ENCODE peak calls at places on chromosomes 6 and 20, in nine cellular contexts. One of them, this sample, is unnamed.

GRCh38 chr6:79964607-79965081 is 17.3 kb upstream of the ELOVL4 start:
- DNase-seq in GM12878: no peak
- DNase-seq in A549: no peak
- DNase-seq in K562: no peak
- DNase-seq in SK-N-SH: no peak
- DNase-seq in HCT116: no peak
- DNase-seq in H1: no peak
- DNase-seq in HepG2: no peak
- DNase-seq in endothelial cell of umbilical vein: no peak
- DNase-seq in this sample: no peak

GRCh38 chr6:147999001-147999540 is 343.6 kb upstream of the SASH1 start:
- DNase-seq in SK-N-SH: no peak
- DNase-seq in H1: no peak
- DNase-seq in A549: no peak
- DNase-seq in HCT116: no peak
- DNase-seq in HepG2: no peak
- DNase-seq in K562: no peak
- DNase-seq in GM12878: no peak
- DNase-seq in endothelial cell of umbilical vein: no peak
- DNase-seq in this sample: peak

GRCh38 chr6:41046084-41046483 is 3.8 kb downstream of the TSPO2 start:
- DNase-seq in HepG2: no peak
- DNase-seq in endothelial cell of umbilical vein: no peak
- DNase-seq in GM12878: no peak
- DNase-seq in HCT116: no peak
- DNase-seq in K562: no peak
- DNase-seq in SK-N-SH: no peak
- DNase-seq in A549: no peak
- DNase-seq in H1: no peak
- DNase-seq in this sample: no peak

GRCh38 chr20:52601295-52601971 is 370.7 kb upstream of the TSHZ2 start:
- DNase-seq in SK-N-SH: no peak
- DNase-seq in K562: no peak
- DNase-seq in H1: no peak
- DNase-seq in GM12878: no peak
- DNase-seq in HCT116: no peak
- DNase-seq in A549: no peak
- DNase-seq in HepG2: no peak
- DNase-seq in endothelial cell of umbilical vein: no peak
- DNase-seq in this sample: peak

GRCh38 chr20:22684763-22685443 is 100.5 kb upstream of the FOXA2 start:
- DNase-seq in endothelial cell of umbilical vein: peak
- DNase-seq in GM12878: no peak
- DNase-seq in HCT116: no peak
- DNase-seq in A549: peak
- DNase-seq in H1: no peak
- DNase-seq in SK-N-SH: no peak
- DNase-seq in HepG2: no peak
- DNase-seq in K562: peak
- DNase-seq in this sample: no peak

GRCh38 chr20:44714102-44714700 is 968 bp upstream of the CCN5 start:
- DNase-seq in H1: no peak
- DNase-seq in SK-N-SH: no peak
- DNase-seq in endothelial cell of umbilical vein: no peak
- DNase-seq in HCT116: no peak
- DNase-seq in A549: no peak
- DNase-seq in GM12878: no peak
- DNase-seq in K562: no peak
- DNase-seq in HepG2: no peak
- DNase-seq in this sample: no peak

GRCh38 chr20:48657426-48658197 is 170.2 kb downstream of the PREX1 start:
- DNase-seq in HCT116: peak
- DNase-seq in GM12878: peak
- DNase-seq in A549: peak
- DNase-seq in endothelial cell of umbilical vein: peak
- DNase-seq in SK-N-SH: peak
- DNase-seq in H1: peak
- DNase-seq in HepG2: peak
- DNase-seq in K562: peak
- DNase-seq in this sample: peak

GRCh38 chr6:7550433-7550801 is 8.9 kb downstream of the DSP start:
- DNase-seq in K562: no peak
- DNase-seq in GM12878: no peak
- DNase-seq in endothelial cell of umbilical vein: no peak
- DNase-seq in HCT116: no peak
- DNase-seq in A549: no peak
- DNase-seq in HepG2: peak
- DNase-seq in H1: no peak
- DNase-seq in SK-N-SH: no peak
- DNase-seq in this sample: no peak

GRCh38 chr6:75530696-75531095 is 37.1 kb upstream of the FILIP1 start:
- DNase-seq in endothelial cell of umbilical vein: no peak
- DNase-seq in K562: no peak
- DNase-seq in GM12878: no peak
- DNase-seq in HepG2: no peak
- DNase-seq in A549: no peak
- DNase-seq in H1: no peak
- DNase-seq in HCT116: no peak
- DNase-seq in SK-N-SH: no peak
- DNase-seq in this sample: no peak

GRCh38 chr6:54533567-54533966 is 225.3 kb downstream of the TINAG start:
- DNase-seq in SK-N-SH: no peak
- DNase-seq in A549: no peak
- DNase-seq in HCT116: no peak
- DNase-seq in H1: no peak
- DNase-seq in HepG2: no peak
- DNase-seq in endothelial cell of umbilical vein: no peak
- DNase-seq in K562: no peak
- DNase-seq in GM12878: no peak
- DNase-seq in this sample: no peak

GRCh38 chr6:15487262-15487661 is 175.6 kb downstream of the DTNBP1 start:
- DNase-seq in K562: no peak
- DNase-seq in A549: no peak
- DNase-seq in H1: no peak
- DNase-seq in HepG2: no peak
- DNase-seq in HCT116: no peak
- DNase-seq in endothelial cell of umbilical vein: no peak
- DNase-seq in GM12878: no peak
- DNase-seq in SK-N-SH: no peak
- DNase-seq in this sample: no peak

GRCh38 chr6:32622545-32623401 is 14.4 kb upstream of the HLA-DQA1 start:
- DNase-seq in HCT116: no peak
- DNase-seq in H1: no peak
- DNase-seq in GM12878: peak
- DNase-seq in HepG2: peak
- DNase-seq in endothelial cell of umbilical vein: no peak
- DNase-seq in SK-N-SH: peak
- DNase-seq in K562: peak
- DNase-seq in A549: no peak
- DNase-seq in this sample: peak

GRCh38 chr6:88730602-88731001 is 232.8 kb downstream of the RNGTT start:
- DNase-seq in endothelial cell of umbilical vein: peak
- DNase-seq in H1: no peak
- DNase-seq in GM12878: no peak
- DNase-seq in K562: no peak
- DNase-seq in HepG2: no peak
- DNase-seq in HCT116: no peak
- DNase-seq in A549: peak
- DNase-seq in SK-N-SH: no peak
- DNase-seq in this sample: no peak

GRCh38 chr6:127190552-127190951 is 72.1 kb downstream of the RSPO3 start:
- DNase-seq in GM12878: no peak
- DNase-seq in H1: no peak
- DNase-seq in SK-N-SH: no peak
- DNase-seq in HCT116: peak
- DNase-seq in A549: peak
- DNase-seq in endothelial cell of umbilical vein: peak
- DNase-seq in K562: peak
- DNase-seq in HepG2: no peak
- DNase-seq in this sample: peak

GRCh38 chr6:79538481-79538971 is 1.3 kb upstream of the LCA5 start:
- DNase-seq in GM12878: no peak
- DNase-seq in H1: no peak
- DNase-seq in SK-N-SH: no peak
- DNase-seq in A549: no peak
- DNase-seq in K562: peak
- DNase-seq in endothelial cell of umbilical vein: peak
- DNase-seq in HCT116: no peak
- DNase-seq in HepG2: no peak
- DNase-seq in this sample: no peak

DNA sequence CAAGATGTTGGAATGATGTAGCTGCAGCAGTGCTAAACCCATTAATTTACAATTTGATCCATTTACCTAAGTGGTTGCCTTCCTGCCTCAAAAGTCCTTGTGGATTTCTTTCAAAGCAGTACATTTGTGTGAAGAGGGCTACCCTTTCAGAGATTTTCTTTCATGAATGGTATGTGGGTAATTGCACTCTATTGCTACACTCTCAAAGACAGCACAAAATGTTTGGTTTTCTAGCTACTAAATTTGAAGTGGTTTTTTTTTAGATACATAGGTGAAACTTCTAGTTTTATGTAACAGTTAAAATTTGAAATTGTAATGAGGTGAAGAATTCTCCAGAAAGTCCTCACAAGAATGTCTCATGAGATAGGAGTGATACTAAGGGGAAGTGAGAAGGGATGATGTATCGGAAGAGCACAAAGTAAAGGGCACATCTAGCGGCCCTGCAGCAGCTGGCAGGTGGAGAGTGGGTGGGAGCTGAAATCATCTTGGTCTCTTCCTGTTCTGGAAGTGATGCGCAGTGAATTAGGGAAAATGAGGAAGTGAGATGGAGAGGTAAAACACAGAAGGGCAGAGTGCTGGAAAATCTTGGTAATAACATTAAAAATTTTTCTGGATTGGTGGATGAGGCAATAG is 236.8 kb upstream of the MAN1A1 start:
- DNase-seq in GM12878: peak
- DNase-seq in H1: no peak
- DNase-seq in A549: no peak
- DNase-seq in endothelial cell of umbilical vein: no peak
- DNase-seq in K562: no peak
- DNase-seq in HepG2: no peak
- DNase-seq in HCT116: no peak
- DNase-seq in SK-N-SH: no peak
- DNase-seq in this sample: peak
- TF ChIP-seq MAX in GM12878: no peak
- TF ChIP-seq MAX in H1: no peak
- TF ChIP-seq MAX in A549: no peak
- TF ChIP-seq MAX in endothelial cell of umbilical vein: no peak
- TF ChIP-seq MAX in K562: no peak
- TF ChIP-seq MAX in HepG2: no peak
- TF ChIP-seq MAX in HCT116: no peak
- TF ChIP-seq MAX in SK-N-SH: no peak
- TF ChIP-seq MAX in this sample: no peak

GRCh38 chr20:47357296-47358051 is 975 bp upstream of the ZMYND8 start:
- DNase-seq in SK-N-SH: peak
- DNase-seq in endothelial cell of umbilical vein: peak
- DNase-seq in A549: peak
- DNase-seq in H1: peak
- DNase-seq in K562: peak
- DNase-seq in HCT116: peak
- DNase-seq in HepG2: peak
- DNase-seq in GM12878: no peak
- DNase-seq in this sample: peak
- H3K4me3 ChIP-seq in SK-N-SH: no peak
- H3K4me3 ChIP-seq in endothelial cell of umbilical vein: no peak
- H3K4me3 ChIP-seq in A549: no peak
- H3K4me3 ChIP-seq in H1: no peak
- H3K4me3 ChIP-seq in K562: peak
- H3K4me3 ChIP-seq in HCT116: peak
- H3K4me3 ChIP-seq in HepG2: peak
- H3K4me3 ChIP-seq in GM12878: peak
- H3K4me3 ChIP-seq in this sample: peak

GRCh38 chr6:170040115-170040500 is 250.8 kb downstream of the DLL1 start:
- DNase-seq in endothelial cell of umbilical vein: no peak
- DNase-seq in GM12878: no peak
- DNase-seq in HepG2: no peak
- DNase-seq in A549: no peak
- DNase-seq in H1: no peak
- DNase-seq in K562: no peak
- DNase-seq in HCT116: no peak
- DNase-seq in SK-N-SH: no peak
- DNase-seq in this sample: no peak
- TF ChIP-seq CTCF in endothelial cell of umbilical vein: no peak
- TF ChIP-seq CTCF in GM12878: no peak
- TF ChIP-seq CTCF in HepG2: no peak
- TF ChIP-seq CTCF in A549: no peak
- TF ChIP-seq CTCF in H1: no peak
- TF ChIP-seq CTCF in K562: no peak
- TF ChIP-seq CTCF in HCT116: no peak
- TF ChIP-seq CTCF in SK-N-SH: no peak
- TF ChIP-seq CTCF in this sample: no peak

GRCh38 chr6:83431545-83432165 is 804 bp upstream of the ME1 start:
- DNase-seq in endothelial cell of umbilical vein: no peak
- DNase-seq in HCT116: peak
- DNase-seq in H1: no peak
- DNase-seq in GM12878: no peak
- DNase-seq in HepG2: no peak
- DNase-seq in K562: peak
- DNase-seq in A549: peak
- DNase-seq in SK-N-SH: no peak
- DNase-seq in this sample: no peak

GRCh38 chr6:83432626-83433025 is 1.8 kb upstream of the ME1 start:
- DNase-seq in GM12878: no peak
- DNase-seq in HCT116: no peak
- DNase-seq in SK-N-SH: no peak
- DNase-seq in A549: no peak
- DNase-seq in endothelial cell of umbilical vein: no peak
- DNase-seq in K562: no peak
- DNase-seq in H1: no peak
- DNase-seq in HepG2: no peak
- DNase-seq in this sample: no peak

GRCh38 chr6:83429269-83429668 is 1.6 kb downstream of the ME1 start:
- DNase-seq in GM12878: no peak
- DNase-seq in HCT116: no peak
- DNase-seq in K562: no peak
- DNase-seq in A549: no peak
- DNase-seq in SK-N-SH: no peak
- DNase-seq in endothelial cell of umbilical vein: no peak
- DNase-seq in HepG2: no peak
- DNase-seq in H1: no peak
- DNase-seq in this sample: no peak

GRCh38 chr6:83429857-83430605 is 820 bp downstream of the ME1 start:
- DNase-seq in A549: peak
- DNase-seq in HepG2: no peak
- DNase-seq in K562: peak
- DNase-seq in SK-N-SH: peak
- DNase-seq in H1: no peak
- DNase-seq in HCT116: peak
- DNase-seq in endothelial cell of umbilical vein: peak
- DNase-seq in GM12878: no peak
- DNase-seq in this sample: peak

GRCh38 chr6:83430606-83431544 is at the start of gene ME1:
- DNase-seq in SK-N-SH: peak
- DNase-seq in K562: peak
- DNase-seq in H1: peak
- DNase-seq in HCT116: peak
- DNase-seq in GM12878: peak
- DNase-seq in A549: peak
- DNase-seq in HepG2: no peak
- DNase-seq in endothelial cell of umbilical vein: peak
- DNase-seq in this sample: peak
- TF ChIP-seq MAX in SK-N-SH: peak
- TF ChIP-seq MAX in K562: peak
- TF ChIP-seq MAX in H1: peak
- TF ChIP-seq MAX in HCT116: no peak
- TF ChIP-seq MAX in GM12878: no peak
- TF ChIP-seq MAX in A549: no peak
- TF ChIP-seq MAX in HepG2: no peak
- TF ChIP-seq MAX in endothelial cell of umbilical vein: no peak
- TF ChIP-seq MAX in this sample: peak

GRCh38 chr6:12014027-12014872 is 2.1 kb downstream of the HIVEP1 start:
- DNase-seq in HCT116: no peak
- DNase-seq in endothelial cell of umbilical vein: peak
- DNase-seq in H1: no peak
- DNase-seq in GM12878: no peak
- DNase-seq in HepG2: no peak
- DNase-seq in K562: peak
- DNase-seq in A549: peak
- DNase-seq in SK-N-SH: no peak
- DNase-seq in this sample: no peak
- H3K4me3 ChIP-seq in HCT116: no peak
- H3K4me3 ChIP-seq in endothelial cell of umbilical vein: peak
- H3K4me3 ChIP-seq in H1: no peak
- H3K4me3 ChIP-seq in GM12878: peak
- H3K4me3 ChIP-seq in HepG2: no peak
- H3K4me3 ChIP-seq in K562: peak
- H3K4me3 ChIP-seq in A549: peak
- H3K4me3 ChIP-seq in SK-N-SH: peak
- H3K4me3 ChIP-seq in this sample: no peak

This sample was measured in NB4.